ENCODE peak calls at places on chromosomes 1 and 21, in six cellular contexts. L, V, Y, F, P and S are unnamed samples.

GRCh38 chr1:6418668-6419396 is 887 bp downstream of the HES2 start:
- DNase-seq in L (no peak), V (no peak), P (no peak), F (no peak), Y (no peak), S (no peak)

GRCh38 chr21:45818276-45818903 is 163.2 kb upstream of the COL6A1 start:
- DNase-seq in L (no peak), V (peak), Y (no peak), F (peak), P (no peak), S (no peak)

GRCh38 chr21:40685121-40685630 is 161.8 kb downstream of the DSCAM start:
- DNase-seq in V (no peak), P (no peak), F (no peak), L (no peak), Y (no peak), S (no peak)

GRCh38 chr1:184597652-184598357 is 156.9 kb downstream of the EDEM3 start:
- DNase-seq in Y (no peak), F (no peak), L (no peak), P (no peak), V (peak), S (no peak)

GRCh38 chr1:10980841-10981727 is 31.4 kb upstream of the TARDBP start:
- DNase-seq in P (no peak), L (no peak), Y (peak), V (no peak), F (peak), S (no peak)

GRCh38 chr1:27872059-27872801 is at the start of gene THEMIS2:
- DNase-seq in V (peak), F (no peak), Y (peak), L (peak), P (peak), S (peak)

GRCh38 chr1:53371121-53371666 is 43.3 kb upstream of the LRP8 start:
- DNase-seq in P (no peak), L (peak), V (no peak), F (no peak), Y (no peak), S (no peak)

GRCh38 chr1:90712931-90713618 is 4.0 kb downstream of the BARHL2 start:
- DNase-seq in F (no peak), P (no peak), Y (no peak), L (no peak), V (no peak), S (no peak)

GRCh38 chr1:212791676-212792395 is at the start of the genes NSL1 and TATDN3:
- DNase-seq in P (peak), F (peak), Y (peak), L (peak), V (peak), S (peak)
- TF ChIP-seq CTCF in P (no peak), F (no peak), Y (no peak), L (no peak), V (no peak), S (no peak)

DNA sequence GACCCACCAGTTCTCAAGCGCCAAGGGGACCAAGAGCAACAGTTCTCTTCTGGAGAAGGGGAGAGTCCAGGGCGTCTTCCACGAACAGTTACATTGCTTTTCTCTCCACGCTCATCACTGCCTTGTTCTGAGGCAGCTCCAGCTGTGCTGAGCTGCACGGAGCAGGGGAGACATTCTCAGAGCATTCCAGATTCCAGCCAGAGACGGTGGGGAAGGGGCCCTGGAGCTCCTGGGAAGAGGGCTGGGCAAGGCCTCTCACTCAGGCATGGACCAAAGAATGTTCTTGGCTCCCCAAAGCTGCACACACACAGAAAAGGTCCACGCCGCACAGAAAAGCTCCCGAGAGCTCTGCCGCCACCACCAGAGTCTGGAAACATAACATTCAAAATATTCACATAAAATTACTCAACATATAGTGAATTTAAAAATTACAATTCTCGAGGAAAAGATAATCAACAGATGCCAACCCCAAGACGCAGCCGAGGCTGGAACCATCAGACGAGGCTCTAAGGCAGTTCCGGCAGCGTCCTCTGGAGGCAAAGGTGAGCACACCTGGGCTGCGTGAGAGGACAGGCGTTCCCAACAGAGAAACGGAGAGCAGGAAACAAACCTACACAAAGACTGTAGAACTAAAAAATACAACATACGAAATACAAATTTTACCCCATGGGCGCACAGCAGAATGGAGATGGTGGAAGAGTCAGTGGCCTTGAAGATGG is 40.5 kb downstream of the UBE2G2 start:
- DNase-seq in Y (no peak), F (no peak), L (peak), V (no peak), P (peak), S (no peak)
- TF ChIP-seq CTCF in Y (no peak), F (peak), L (peak), V (peak), P (peak), S (peak)

GRCh38 chr1:74611887-74612286 is 61.7 kb downstream of the ERICH3 start:
- DNase-seq in V (no peak), F (no peak), L (no peak), Y (no peak), P (no peak), S (no peak)

GRCh38 chr1:74613894-74614293 is 59.7 kb downstream of the ERICH3 start:
- DNase-seq in L (no peak), F (no peak), V (no peak), Y (no peak), P (no peak), S (no peak)

GRCh38 chr1:74610961-74611360 is 62.6 kb downstream of the ERICH3 start:
- DNase-seq in Y (no peak), F (no peak), L (no peak), V (no peak), P (no peak), S (no peak)

DNA sequence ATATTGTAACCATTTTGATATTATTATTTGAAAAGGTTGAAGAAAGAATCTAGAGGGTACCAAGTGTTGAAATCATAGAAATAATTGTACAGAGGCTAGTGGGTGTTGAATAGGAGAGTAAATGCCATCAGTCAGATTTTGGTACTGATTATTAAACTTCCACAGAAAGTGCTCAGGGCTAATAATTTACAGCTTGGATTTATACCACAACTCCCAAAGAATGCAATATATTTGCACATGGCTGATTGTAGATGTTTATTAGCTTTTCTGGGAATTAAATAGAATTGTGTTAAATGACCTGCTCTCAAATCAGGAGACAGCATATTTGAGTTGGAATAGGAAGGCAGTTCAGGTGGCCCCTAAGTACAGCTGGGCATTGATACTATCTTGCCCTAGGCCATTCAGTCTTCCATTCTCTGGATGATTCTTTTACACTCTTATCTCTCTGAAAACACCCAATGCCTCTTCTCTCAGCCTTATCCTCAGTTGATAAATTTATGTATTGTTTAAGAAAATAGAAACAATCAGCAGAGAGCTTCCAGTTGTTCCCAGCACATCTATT is 63.7 kb downstream of the ERICH3 start:
- DNase-seq in V (no peak), P (no peak), L (no peak), F (no peak), Y (no peak), S (no peak)
- TF ChIP-seq CTCF in V (no peak), P (no peak), L (no peak), F (no peak), Y (no peak), S (no peak)

GRCh38 chr1:87394462-87394861 is 65.8 kb downstream of the LMO4 start:
- DNase-seq in Y (no peak), F (no peak), L (no peak), P (no peak), V (no peak), S (no peak)
- TF ChIP-seq CTCF in Y (no peak), F (no peak), L (no peak), P (no peak), V (no peak), S (no peak)

DNA sequence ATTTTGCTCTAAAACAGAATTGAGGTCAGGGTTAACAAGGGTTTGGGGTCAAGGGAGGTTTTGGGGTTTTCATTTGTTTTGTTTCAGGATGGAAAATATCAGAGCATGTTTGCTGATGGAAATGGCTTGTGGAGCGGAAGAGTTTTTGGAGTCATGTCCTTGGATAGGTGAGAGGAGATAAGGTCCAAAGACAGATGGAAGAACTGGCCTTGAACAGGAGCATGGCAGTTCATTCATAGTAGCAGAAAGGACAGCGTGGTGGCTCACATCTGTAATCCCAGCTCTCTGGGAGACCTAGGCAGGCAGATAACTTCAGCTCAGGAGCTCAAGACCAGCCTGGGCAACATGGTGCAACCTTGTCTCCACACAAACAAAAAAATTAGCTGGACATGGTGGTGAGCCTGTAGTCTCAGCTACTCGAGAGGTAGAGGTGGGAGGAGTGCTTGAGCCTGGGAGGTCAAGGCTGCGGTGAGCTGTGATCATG is 65.1 kb downstream of the MAB21L3 start:
- DNase-seq in F (no peak), P (no peak), L (no peak), Y (no peak), V (no peak), S (no peak)
- TF ChIP-seq CTCF in F (no peak), P (no peak), L (no peak), Y (no peak), V (no peak), S (no peak)

GRCh38 chr21:39051561-39051949 is 131.7 kb downstream of the PSMG1 start:
- DNase-seq in Y (no peak), F (peak), P (no peak), V (no peak), L (no peak), S (no peak)
- TF ChIP-seq CTCF in Y (no peak), F (no peak), P (no peak), V (no peak), L (no peak), S (no peak)